ENCODE peak calls at places on chromosome 7, in eight cellular contexts. M is nephron progenitor cell, F is activated gamma-delta T cell treated with Interleukin-2 at 50 U/mL for 16 hours, I is ELR, W is T-helper 9 cell, G is hypothalamus, O is hepatocyte, P is fibroblast of the conjunctiva. E is an unnamed sample.

GRCh38 chr7:141132671-141133070 is 58.8 kb downstream of the TMEM178B start:
- DNase-seq in P (no peak), O (no peak), I (no peak), M (no peak), G (no peak), F (no peak), W (no peak), E (no peak)

GRCh38 chr7:101812595-101812994 is 4.8 kb upstream of the CUX1 start:
- DNase-seq in F (no peak), O (no peak), G (no peak), M (no peak), W (no peak), P (no peak), I (no peak), E (no peak)

GRCh38 chr7:138257459-138258193 is 181.4 kb downstream of the AKR1D1 start:
- DNase-seq in G (no peak), M (no peak), F (no peak), P (no peak), W (no peak), I (no peak), O (peak), E (no peak)

GRCh38 chr7:128152721-128153120 is 88.4 kb upstream of the LEP start:
- DNase-seq in W (no peak), P (no peak), M (no peak), F (no peak), I (no peak), G (no peak), O (no peak), E (no peak)

GRCh38 chr7:44665531-44666213 is 59.2 kb downstream of the OGDH start:
- DNase-seq in G (no peak), O (no peak), I (no peak), P (peak), W (no peak), F (no peak), M (no peak), E (no peak)

GRCh38 chr7:89780291-89780690 is 374.0 kb upstream of the STEAP1 start:
- DNase-seq in F (no peak), W (no peak), G (no peak), I (no peak), P (no peak), M (no peak), O (no peak), E (no peak)

GRCh38 chr7:107047902-107048782 is 3.6 kb downstream of the PRKAR2B start:
- DNase-seq in M (no peak), F (no peak), W (no peak), O (no peak), G (no peak), P (no peak), I (peak), E (no peak)

GRCh38 chr7:45663167-45663921 is 89.2 kb downstream of the ADCY1 start:
- DNase-seq in W (no peak), M (peak), P (no peak), F (no peak), I (peak), G (no peak), O (peak), E (no peak)

GRCh38 chr7:72386152-72386551 is 26.0 kb downstream of the CALN1 start:
- DNase-seq in P (no peak), F (no peak), G (no peak), W (no peak), O (no peak), I (no peak), M (no peak), E (no peak)

GRCh38 chr7:27201231-27202017 is 1.5 kb upstream of the HOXA13 start:
- DNase-seq in O (no peak), I (peak), P (no peak), W (no peak), G (no peak), M (no peak), F (no peak), E (no peak)

GRCh38 chr7:129721139-129721538 is 109.6 kb downstream of the NRF1 start:
- DNase-seq in O (no peak), P (no peak), W (no peak), M (no peak), G (no peak), F (no peak), I (no peak), E (no peak)

GRCh38 chr7:86848226-86848625 is 204.5 kb downstream of the GRM3 start:
- DNase-seq in F (no peak), G (no peak), W (no peak), O (peak), I (no peak), M (no peak), P (no peak), E (no peak)

GRCh38 chr7:69906309-69906995 is 308.2 kb downstream of the AUTS2 start:
- DNase-seq in I (no peak), F (no peak), M (peak), P (no peak), G (no peak), O (no peak), W (no peak), E (no peak)

GRCh38 chr7:149310113-149310836 is 48.3 kb downstream of the ZNF783 start:
- DNase-seq in O (peak), W (no peak), G (no peak), F (no peak), I (peak), M (no peak), P (peak), E (no peak)

GRCh38 chr7:5421626-5422323 is 1.9 kb downstream of the TNRC18 start:
- DNase-seq in F (no peak), O (peak), I (peak), P (no peak), M (peak), W (no peak), G (peak), E (no peak)

GRCh38 chr7:127704211-127704610 is 52.2 kb downstream of the SND1 start:
- DNase-seq in O (no peak), P (no peak), F (no peak), M (no peak), W (no peak), G (no peak), I (no peak), E (no peak)

GRCh38 chr7:105126436-105126975 is 112.5 kb downstream of the KMT2E start:
- DNase-seq in O (no peak), F (no peak), M (no peak), G (no peak), P (no peak), W (no peak), I (no peak), E (no peak)

GRCh38 chr7:99975782-99976521 is at the start of gene AZGP1:
- DNase-seq in W (no peak), P (no peak), M (no peak), G (no peak), O (peak), I (peak), F (no peak), E (no peak)

GRCh38 chr7:127844707-127845331 is 186.4 kb downstream of the LRRC4 start:
- DNase-seq in F (no peak), M (no peak), P (no peak), W (no peak), I (no peak), G (no peak), O (peak), E (no peak)

GRCh38 chr7:132509667-132510066 is 66.6 kb downstream of the PLXNA4 start:
- DNase-seq in F (no peak), I (no peak), G (no peak), W (no peak), O (no peak), M (peak), P (no peak), E (no peak)

GRCh38 chr7:40542982-40543741 is 408.4 kb downstream of the SUGCT start:
- DNase-seq in W (no peak), P (no peak), O (no peak), G (no peak), I (no peak), F (no peak), M (no peak), E (no peak)

GRCh38 chr7:102236592-102237287 is 49.9 kb upstream of the SH2B2 start:
- DNase-seq in I (peak), P (peak), G (peak), F (peak), W (peak), O (peak), M (peak), E (peak)

GRCh38 chr7:1516586-1517251 is 12.5 kb upstream of the INTS1 start:
- DNase-seq in O (no peak), P (no peak), F (no peak), W (no peak), I (no peak), G (no peak), M (no peak), E (no peak)

GRCh38 chr7:151436446-151437162 is 3.3 kb downstream of the CRYGN start:
- DNase-seq in G (no peak), O (peak), M (no peak), F (no peak), W (no peak), I (no peak), P (no peak), E (no peak)

GRCh38 chr7:107414198-107414597 is 55.7 kb upstream of the GPR22 start:
- DNase-seq in W (no peak), F (no peak), P (no peak), O (no peak), G (no peak), M (no peak), I (no peak), E (no peak)

GRCh38 chr7:128148676-128149075 is 92.4 kb upstream of the LEP start:
- DNase-seq in O (no peak), P (no peak), G (no peak), W (no peak), I (no peak), F (no peak), M (no peak), E (no peak)

GRCh38 chr7:138898255-138898654 is 82.9 kb downstream of the KIAA1549 start:
- DNase-seq in I (peak), P (no peak), F (no peak), W (no peak), G (no peak), O (no peak), M (no peak), E (no peak)

GRCh38 chr7:21261627-21262564 is 166.0 kb upstream of the SP4 start:
- DNase-seq in W (peak), I (peak), P (no peak), F (peak), O (peak), M (peak), G (no peak), E (peak)

GRCh38 chr7:112421666-112422486 is 28.4 kb upstream of the IFRD1 start:
- DNase-seq in M (no peak), F (peak), O (no peak), I (no peak), W (no peak), P (no peak), G (no peak), E (no peak)

E was measured in effector memory CD8-positive, alpha-beta T cell.